ENCODE peak calls at places on chromosomes 5 and 9, in four cellular contexts. C is lower lobe of right lung; O is CD8-positive, alpha-beta T cell; L is tibial artery. Q is an unnamed sample. For H3K36me3 and H3K4me1, the result is how much of the 10 kb centered on the place peaks cover.

GRCh38 chr5:127650022-127650421 is 1.1 kb downstream of the CTXN3 start:
- DNase-seq in C (no peak), O (no peak), L (no peak), Q (no peak)

GRCh38 chr9:70852711-70853240 is 268.6 kb downstream of the TRPM3 start:
- DNase-seq in C (no peak), O (no peak), L (no peak), Q (no peak)

GRCh38 chr5:50325237-50325832 is 115.8 kb downstream of the EMB start:
- DNase-seq in C (no peak), O (no peak), L (no peak), Q (peak)

GRCh38 chr5:71471193-71471592 is 15.7 kb downstream of the BDP1 start:
- DNase-seq in C (no peak), O (no peak), L (no peak), Q (no peak)

GRCh38 chr5:29079771-29080170 is 2041.4 kb upstream of the CDH9 start:
- DNase-seq in C (no peak), O (no peak), L (no peak), Q (no peak)

GRCh38 chr9:2800385-2801179 is 43.3 kb downstream of the PUM3 start:
- DNase-seq in C (no peak), O (no peak), L (no peak), Q (no peak)

GRCh38 chr9:116163293-116164055 is 9.9 kb downstream of the PAPPA start:
- DNase-seq in C (no peak), O (no peak), L (no peak), Q (no peak)

GRCh38 chr5:672329-673139 is 20.6 kb downstream of the TPPP start:
- DNase-seq in C (peak), O (peak), L (peak), Q (peak)

GRCh38 chr9:88741335-88741734 is 206.4 kb downstream of the NXNL2 start:
- DNase-seq in C (no peak), O (no peak), L (no peak), Q (no peak)

GRCh38 chr9:29456940-29457339 is 1883.7 kb upstream of the C9orf72 start:
- DNase-seq in C (no peak), O (no peak), L (no peak), Q (no peak)

GRCh38 chr9:7936201-7936600 is 136.6 kb upstream of the DMAC1 start:
- DNase-seq in C (no peak), O (no peak), L (no peak), Q (no peak)

GRCh38 chr9:70478963-70479641 is 64.6 kb upstream of the KLF9 start:
- DNase-seq in C (peak), O (no peak), L (peak), Q (no peak)

GRCh38 chr5:172478256-172478655 is 23.9 kb upstream of the SH3PXD2B start:
- DNase-seq in C (no peak), O (no peak), L (no peak), Q (no peak)

DNA sequence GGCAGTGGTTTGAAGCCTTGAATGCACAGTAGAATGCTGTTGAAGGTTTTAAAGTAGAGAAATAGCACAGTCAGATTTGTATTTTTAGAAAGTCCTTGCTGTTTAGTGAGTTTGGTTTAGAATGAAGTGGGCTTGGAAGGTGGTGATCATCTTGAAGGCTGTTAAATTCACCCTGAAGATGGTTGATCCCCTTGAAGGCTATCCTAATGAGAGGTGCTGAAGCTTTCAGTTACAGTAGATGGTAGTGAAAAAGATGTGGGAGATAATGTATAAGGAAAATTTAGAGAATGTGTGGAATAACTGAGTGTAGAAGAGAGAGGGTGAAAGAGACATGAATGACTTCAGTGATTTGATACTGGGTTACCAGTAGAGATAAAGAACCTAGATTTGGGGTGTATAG is 16.0 kb downstream of the TENT2 start:
- DNase-seq in C (no peak), O (no peak), L (no peak), Q (no peak)
- H3K36me3 ChIP-seq in C (half or more), O (under half), L (under half), Q (under half)

GRCh38 chr9:16712800-16713199 is 157.7 kb downstream of the BNC2 start:
- DNase-seq in C (no peak), O (no peak), L (no peak), Q (no peak)

GRCh38 chr9:16708638-16709435 is 161.6 kb downstream of the BNC2 start:
- DNase-seq in C (no peak), O (no peak), L (no peak), Q (no peak)

GRCh38 chr9:16715404-16715803 is 155.1 kb downstream of the BNC2 start:
- DNase-seq in C (no peak), O (no peak), L (no peak), Q (no peak)

GRCh38 chr9:16709936-16710335 is 160.5 kb downstream of the BNC2 start:
- DNase-seq in C (no peak), O (no peak), L (no peak), Q (no peak)

GRCh38 chr9:16710888-16711287 is 159.6 kb downstream of the BNC2 start:
- DNase-seq in C (no peak), O (no peak), L (no peak), Q (no peak)
- H3K4me3 ChIP-seq in C (no peak), O (no peak), L (no peak), Q (no peak)

GRCh38 chr5:56119050-56119449 is 114.1 kb downstream of the ANKRD55 start:
- DNase-seq in C (no peak), O (no peak), L (no peak), Q (no peak)

GRCh38 chr5:56111404-56111781 is 116.6 kb upstream of the IL6ST start:
- DNase-seq in C (no peak), O (no peak), L (no peak), Q (no peak)

GRCh38 chr5:56112526-56113121 is 117.9 kb upstream of the IL6ST start:
- DNase-seq in C (no peak), O (no peak), L (no peak), Q (peak)

GRCh38 chr5:56116599-56117131 is 116.5 kb downstream of the ANKRD55 start:
- DNase-seq in C (no peak), O (no peak), L (no peak), Q (no peak)

GRCh38 chr5:56115589-56115988 is 117.5 kb downstream of the ANKRD55 start:
- DNase-seq in C (no peak), O (no peak), L (no peak), Q (no peak)
- H3K4me1 ChIP-seq in C (under half), O (under half), L (under half), Q (under half)

GRCh38 chr9:15453956-15454355 is 31.3 kb downstream of the SNAPC3 start:
- DNase-seq in C (no peak), O (no peak), L (no peak), Q (no peak)
- H3K36me3 ChIP-seq in C (half or more), O (under half), L (under half), Q (half or more)

GRCh38 chr9:90826326-90827020 is 24.9 kb downstream of the SYK start:
- DNase-seq in C (no peak), O (no peak), L (no peak), Q (no peak)

GRCh38 chr9:90825586-90825985 is 24.0 kb downstream of the SYK start:
- DNase-seq in C (no peak), O (no peak), L (no peak), Q (no peak)

GRCh38 chr9:90822866-90823265 is 21.2 kb downstream of the SYK start:
- DNase-seq in C (no peak), O (no peak), L (no peak), Q (no peak)

GRCh38 chr9:90816690-90817089 is 15.1 kb downstream of the SYK start:
- DNase-seq in C (no peak), O (no peak), L (no peak), Q (no peak)

GRCh38 chr9:90821697-90822096 is 20.1 kb downstream of the SYK start:
- DNase-seq in C (no peak), O (no peak), L (no peak), Q (no peak)
- H3K4me3 ChIP-seq in C (no peak), O (no peak), L (no peak), Q (no peak)

DNA sequence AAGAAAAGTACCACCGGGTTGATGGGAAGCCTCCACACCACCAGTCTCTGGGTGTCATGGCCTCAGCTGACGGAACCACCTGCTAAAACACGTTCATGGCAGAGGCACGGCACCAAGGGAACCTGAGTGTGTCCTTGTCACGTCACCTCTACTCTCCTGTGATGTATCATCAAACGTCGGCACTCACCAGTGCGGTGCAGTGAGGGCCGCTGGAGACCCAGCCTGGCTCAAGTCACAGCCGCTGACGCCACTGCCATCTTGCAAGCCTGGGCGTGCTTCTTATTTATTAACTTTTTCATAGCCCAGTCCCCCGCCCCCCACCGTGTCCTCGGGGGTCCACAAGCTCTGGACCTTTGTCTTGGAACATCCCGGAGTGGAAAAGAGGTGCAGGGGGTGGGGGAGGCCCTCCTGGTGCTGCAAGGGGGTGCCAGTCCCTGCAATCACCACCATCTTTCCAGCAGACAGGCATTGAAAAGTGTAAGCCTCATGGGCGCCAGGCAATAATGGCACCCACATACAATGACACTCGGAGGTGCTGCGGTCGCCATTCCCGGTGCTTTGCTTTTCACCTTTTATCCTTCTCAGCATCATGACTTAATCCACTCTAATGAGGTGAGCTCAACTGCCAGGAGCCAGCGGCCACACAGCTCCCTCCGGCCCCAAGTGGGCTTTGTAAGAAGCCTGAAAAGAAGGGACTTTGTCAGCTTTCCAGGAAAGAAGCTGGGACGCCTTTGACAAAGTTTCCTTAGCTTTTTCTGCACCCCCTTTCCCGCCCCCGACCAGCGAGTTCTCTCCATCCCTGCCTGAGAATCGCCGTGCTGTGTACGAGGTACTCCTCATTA is 202.3 kb upstream of the IRX1 start:
- DNase-seq in C (no peak), O (no peak), L (no peak), Q (no peak)
- H3K4me1 ChIP-seq in C (under half), O (under half), L (under half), Q (under half)

GRCh38 chr5:142313275-142313674 is 11.5 kb downstream of the SPRY4 start:
- DNase-seq in C (no peak), O (no peak), L (no peak), Q (no peak)

GRCh38 chr5:142312399-142312798 is 12.4 kb downstream of the SPRY4 start:
- DNase-seq in C (no peak), O (no peak), L (no peak), Q (no peak)

GRCh38 chr5:142309747-142310318 is 15.0 kb downstream of the SPRY4 start:
- DNase-seq in C (no peak), O (no peak), L (no peak), Q (no peak)

GRCh38 chr5:142310803-142311202 is 14.0 kb downstream of the SPRY4 start:
- DNase-seq in C (no peak), O (no peak), L (no peak), Q (no peak)

DNA sequence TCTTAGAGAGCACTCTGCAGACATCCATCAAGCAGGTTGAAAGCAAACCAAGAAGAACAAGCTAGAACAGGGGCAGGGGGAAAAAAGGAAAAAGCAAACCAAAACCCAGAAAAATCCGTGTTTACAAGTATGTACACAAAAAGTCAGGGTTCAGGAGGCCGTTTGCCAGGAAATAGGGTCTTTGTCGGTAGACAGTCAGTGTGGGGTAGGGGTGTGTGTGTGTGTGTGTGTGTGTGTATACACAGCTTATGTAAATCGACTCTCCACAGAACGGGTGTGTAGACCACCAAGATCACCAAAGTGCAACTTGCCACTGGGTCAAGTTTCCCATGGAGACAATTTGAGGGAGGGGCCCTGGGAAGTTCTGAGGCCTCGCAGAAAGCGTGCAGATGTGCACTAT is 13.1 kb downstream of the SPRY4 start:
- DNase-seq in C (no peak), O (no peak), L (no peak), Q (no peak)
- H3K36me3 ChIP-seq in C (under half), O (under half), L (under half), Q (under half)

Q was measured in HAP-1.